ENCODE peak calls at places on chromosomes 13 and 19, in five cellular contexts. T is AG04449, P is tibial artery, Q is AG04450, N is tibial nerve. S is an unnamed sample.

GRCh38 chr19:46435009-46435408 is 6.3 kb upstream of the PNMA8C start:
- DNase-seq in T (no peak), P (no peak), Q (no peak), N (no peak), S (no peak)

GRCh38 chr19:40398417-40399056 is 8.6 kb upstream of the HIPK4 start:
- DNase-seq in T (no peak), P (no peak), Q (no peak), N (no peak), S (no peak)

GRCh38 chr19:3642987-3643386 is 16.4 kb upstream of the CACTIN start:
- DNase-seq in T (no peak), P (no peak), Q (no peak), N (no peak), S (no peak)

GRCh38 chr19:10565028-10565566 is 713 bp downstream of the KRI1 start:
- DNase-seq in T (no peak), P (peak), Q (no peak), N (peak), S (no peak)

GRCh38 chr13:113013878-113014751 is 45.1 kb downstream of the MCF2L start:
- DNase-seq in T (no peak), P (no peak), Q (no peak), N (no peak), S (no peak)

GRCh38 chr19:15551183-15552004 is 43.1 kb downstream of the CYP4F22 start:
- DNase-seq in T (no peak), P (no peak), Q (no peak), N (no peak), S (no peak)

GRCh38 chr13:34719060-34719875 is 222.8 kb upstream of the NBEA start:
- DNase-seq in T (no peak), P (no peak), Q (no peak), N (no peak), S (peak)

GRCh38 chr13:38686635-38687245 is at the start of gene FREM2:
- DNase-seq in T (no peak), P (no peak), Q (no peak), N (no peak), S (peak)

GRCh38 chr19:9865732-9866627 is 30.9 kb downstream of the PIN1 start:
- DNase-seq in T (no peak), P (no peak), Q (no peak), N (no peak), S (no peak)

GRCh38 chr19:41993612-41994483 is at the start of gene ATP1A3:
- DNase-seq in T (no peak), P (no peak), Q (no peak), N (no peak), S (peak)

GRCh38 chr13:50401721-50402510 is 386.7 kb downstream of the KCNRG start:
- DNase-seq in T (peak), P (no peak), Q (no peak), N (no peak), S (no peak)

GRCh38 chr13:68745517-68745916 is 1362.1 kb upstream of the ATXN8OS start:
- DNase-seq in T (no peak), P (no peak), Q (no peak), N (no peak), S (no peak)

GRCh38 chr19:27654266-27654990 is 1558.5 kb downstream of the UQCRFS1 start:
- DNase-seq in T (no peak), P (no peak), Q (no peak), N (no peak), S (no peak)

GRCh38 chr19:39411006-39411831 is 1.2 kb upstream of the PLEKHG2 start:
- DNase-seq in T (no peak), P (peak), Q (no peak), N (peak), S (no peak)

GRCh38 chr13:63700366-63700765 is 2284.7 kb upstream of the PCDH20 start:
- DNase-seq in T (no peak), P (no peak), Q (no peak), N (no peak), S (no peak)

GRCh38 chr13:27289016-27289665 is 18.5 kb downstream of the RASL11A start:
- DNase-seq in T (no peak), P (no peak), Q (no peak), N (no peak), S (no peak)

GRCh38 chr13:27650312-27650711 is 28.6 kb downstream of the POLR1D start:
- DNase-seq in T (no peak), P (no peak), Q (no peak), N (no peak), S (no peak)

GRCh38 chr13:50126378-50127016 is 111.3 kb downstream of the KCNRG start:
- DNase-seq in T (no peak), P (no peak), Q (no peak), N (no peak), S (no peak)

GRCh38 chr13:93987458-93987857 is 492.0 kb downstream of the DCT start:
- DNase-seq in T (no peak), P (no peak), Q (no peak), N (no peak), S (no peak)

GRCh38 chr13:27194895-27195764 is 23.5 kb upstream of the USP12 start:
- DNase-seq in T (no peak), P (no peak), Q (no peak), N (no peak), S (peak)

GRCh38 chr13:34358811-34359513 is 541.0 kb downstream of the RFC3 start:
- DNase-seq in T (peak), P (no peak), Q (peak), N (no peak), S (peak)

GRCh38 chr13:21121616-21122015 is 54.7 kb downstream of the SKA3 start:
- DNase-seq in T (no peak), P (no peak), Q (no peak), N (no peak), S (no peak)

GRCh38 chr13:29543230-29544215 is 52.0 kb downstream of the SLC7A1 start:
- DNase-seq in T (no peak), P (no peak), Q (no peak), N (no peak), S (peak)

GRCh38 chr19:48714759-48715261 is 4.7 kb downstream of the MAMSTR start:
- DNase-seq in T (no peak), P (no peak), Q (no peak), N (no peak), S (no peak)

GRCh38 chr19:48717059-48717395 is 2.5 kb downstream of the MAMSTR start:
- DNase-seq in T (no peak), P (no peak), Q (no peak), N (no peak), S (no peak)

GRCh38 chr19:48713864-48714755 is 5.4 kb downstream of the MAMSTR start:
- DNase-seq in T (peak), P (peak), Q (peak), N (peak), S (peak)

GRCh38 chr19:48715681-48716171 is 3.8 kb downstream of the MAMSTR start:
- DNase-seq in T (no peak), P (no peak), Q (no peak), N (no peak), S (no peak)

GRCh38 chr19:48715276-48715675 is 4.2 kb downstream of the MAMSTR start:
- DNase-seq in T (no peak), P (no peak), Q (no peak), N (no peak), S (no peak)
- H3K4me3 ChIP-seq in T (peak), P (peak), Q (peak), N (peak), S (no peak)

GRCh38 chr13:111556496-111556895 is 236.1 kb downstream of the TEX29 start:
- DNase-seq in T (no peak), P (no peak), Q (no peak), N (no peak), S (no peak)

GRCh38 chr13:111561091-111561778 is 240.8 kb downstream of the TEX29 start:
- DNase-seq in T (no peak), P (no peak), Q (no peak), N (no peak), S (no peak)

GRCh38 chr13:111557921-111558699 is 237.7 kb downstream of the TEX29 start:
- DNase-seq in T (no peak), P (no peak), Q (no peak), N (no peak), S (no peak)

GRCh38 chr13:111559612-111560423 is 239.4 kb downstream of the TEX29 start:
- DNase-seq in T (no peak), P (no peak), Q (no peak), N (no peak), S (no peak)

GRCh38 chr13:111558700-111559088 is 238.3 kb downstream of the TEX29 start:
- DNase-seq in T (no peak), P (no peak), Q (no peak), N (no peak), S (no peak)
- H3K4me3 ChIP-seq in T (no peak), P (no peak), Q (no peak), N (no peak), S (no peak)

DNA sequence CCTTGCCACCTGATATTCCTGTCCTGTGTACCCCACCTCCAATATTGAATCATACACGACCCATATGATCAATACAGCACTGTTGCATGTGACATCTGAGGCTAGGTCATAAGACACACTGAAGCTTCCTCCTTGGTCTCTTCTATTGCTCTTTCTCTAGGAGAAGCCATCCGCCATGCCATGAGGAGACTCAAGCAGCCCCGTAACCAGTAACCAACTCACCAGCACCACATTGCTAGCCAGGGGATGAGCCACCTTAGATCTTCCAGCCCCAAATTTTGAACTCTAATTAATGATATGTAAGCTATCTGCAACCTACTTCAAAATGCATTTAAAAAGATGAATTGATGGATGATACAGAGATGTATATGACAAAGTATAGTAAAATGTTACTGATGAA is 28.6 kb downstream of the ZNF557 start:
- DNase-seq in T (no peak), P (no peak), Q (no peak), N (no peak), S (no peak)
- H3K4me3 ChIP-seq in T (no peak), P (peak), Q (peak), N (no peak), S (no peak)

DNA sequence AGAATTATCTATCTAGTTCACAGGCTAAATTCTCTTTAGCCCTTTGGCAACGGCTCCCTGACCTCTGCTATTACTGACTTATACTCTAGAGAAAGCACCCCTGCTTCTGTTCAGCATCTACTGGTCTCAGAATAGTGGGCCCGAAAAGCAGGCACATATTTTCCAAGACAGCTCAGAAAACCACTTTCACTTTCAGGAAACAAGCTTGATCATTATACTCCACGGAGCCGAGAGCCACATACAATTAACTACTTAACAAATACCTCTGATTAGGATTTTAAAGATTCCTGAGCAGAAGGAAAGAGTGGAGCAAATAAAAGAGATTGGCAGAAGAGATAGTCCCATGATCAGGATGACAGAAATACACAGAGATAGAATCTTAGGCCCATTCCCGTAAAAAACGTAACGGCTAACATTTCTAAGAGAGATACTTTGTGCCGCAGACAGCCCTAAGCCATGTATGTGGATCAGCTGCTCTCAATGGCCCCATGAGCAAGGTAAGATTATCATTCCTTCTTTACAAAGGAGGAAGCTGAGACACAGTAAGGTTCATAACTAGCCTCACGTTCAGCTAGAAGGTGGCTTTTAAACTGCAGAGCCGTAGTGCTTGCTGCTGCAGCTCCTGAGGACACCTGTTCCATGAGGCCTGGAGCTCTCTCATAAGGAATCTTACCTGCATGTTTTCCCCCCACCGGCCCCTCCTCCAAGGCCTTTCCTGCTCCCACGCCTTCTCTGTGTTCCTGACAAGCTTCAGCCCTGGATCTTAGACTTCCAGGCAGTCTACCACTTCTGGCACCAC is 227.2 kb downstream of the FOXO1 start:
- DNase-seq in T (no peak), P (peak), Q (no peak), N (peak), S (peak)
- H3K4me3 ChIP-seq in T (no peak), P (peak), Q (no peak), N (no peak), S (peak)

GRCh38 chr19:18164072-18164471 is 9.5 kb upstream of the IFI30 start:
- DNase-seq in T (no peak), P (no peak), Q (no peak), N (no peak), S (no peak)
- H3K4me3 ChIP-seq in T (no peak), P (no peak), Q (no peak), N (no peak), S (no peak)

GRCh38 chr13:23430664-23431063 is 2.8 kb downstream of the SACS start:
- DNase-seq in T (no peak), P (no peak), Q (no peak), N (no peak), S (no peak)
- H3K4me3 ChIP-seq in T (no peak), P (no peak), Q (no peak), N (no peak), S (no peak)

DNA sequence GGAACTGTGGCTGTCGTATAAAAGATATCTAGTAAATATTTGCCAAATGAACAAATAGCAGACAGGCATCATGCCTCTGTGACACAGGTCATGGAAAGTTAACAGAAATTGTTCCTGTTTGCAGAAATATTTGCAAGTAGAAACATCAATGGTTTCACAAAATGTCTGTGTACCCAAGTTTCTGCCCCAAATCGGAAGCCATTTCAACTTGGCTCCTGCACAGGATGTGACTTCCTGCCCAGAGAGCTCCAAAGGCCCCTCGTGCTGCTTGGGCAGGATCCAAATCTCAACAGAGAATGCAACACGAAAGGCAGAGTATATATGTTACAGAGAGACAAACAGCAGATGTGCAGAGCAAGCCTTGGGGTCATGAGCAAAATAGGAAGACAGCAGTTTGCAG is 95.5 kb upstream of the SERP2 start:
- DNase-seq in T (no peak), P (no peak), Q (no peak), N (no peak), S (no peak)
- H3K4me3 ChIP-seq in T (no peak), P (no peak), Q (no peak), N (no peak), S (no peak)

DNA sequence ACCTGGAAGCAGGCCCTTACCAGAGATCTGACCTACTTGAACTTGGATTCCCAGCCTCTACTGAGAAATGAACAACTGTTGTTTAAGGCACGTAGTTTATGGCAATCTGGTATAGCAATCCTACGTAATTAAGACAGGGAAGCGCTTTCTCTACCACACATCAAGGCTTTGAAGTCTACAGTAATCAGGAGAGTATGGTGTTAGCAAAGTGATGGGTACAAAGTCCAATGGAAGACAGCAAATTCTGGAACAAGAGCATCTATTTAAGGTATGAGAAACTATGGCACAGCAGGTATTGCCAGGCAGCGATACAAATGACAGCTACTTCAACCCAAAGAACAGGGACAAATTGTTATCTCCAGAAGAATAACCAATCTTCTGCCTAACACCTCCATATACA is 3.1 kb downstream of the ZNF563 start:
- DNase-seq in T (no peak), P (no peak), Q (no peak), N (no peak), S (no peak)
- H3K4me3 ChIP-seq in T (no peak), P (no peak), Q (no peak), N (no peak), S (no peak)